ENCODE peak calls at places on chromosomes 12 and 14, in nine cellular contexts. One of them, this sample, is unnamed.

GRCh38 chr12:30041096-30041495 is 257.4 kb upstream of the TMTC1 start:
- DNase-seq in T-helper 9 cell: no peak
- DNase-seq in head of caudate nucleus: no peak
- DNase-seq in cortex of kidney: no peak
- DNase-seq in MM.1S: no peak
- DNase-seq in lung microvascular endothelial cell: no peak
- DNase-seq in T follicular helper cell: no peak
- DNase-seq in AG08395: no peak
- DNase-seq in anterior cingulate cortex: no peak
- DNase-seq in this sample: no peak

GRCh38 chr12:90945070-90945649 is 9.8 kb downstream of the CCER1 start:
- DNase-seq in T follicular helper cell: no peak
- DNase-seq in head of caudate nucleus: no peak
- DNase-seq in anterior cingulate cortex: no peak
- DNase-seq in lung microvascular endothelial cell: peak
- DNase-seq in cortex of kidney: no peak
- DNase-seq in MM.1S: peak
- DNase-seq in T-helper 9 cell: no peak
- DNase-seq in AG08395: peak
- DNase-seq in this sample: peak

GRCh38 chr14:48937796-48938195 is 648.4 kb downstream of the RPS29 start:
- DNase-seq in head of caudate nucleus: no peak
- DNase-seq in MM.1S: no peak
- DNase-seq in AG08395: peak
- DNase-seq in T follicular helper cell: no peak
- DNase-seq in cortex of kidney: no peak
- DNase-seq in anterior cingulate cortex: no peak
- DNase-seq in T-helper 9 cell: no peak
- DNase-seq in lung microvascular endothelial cell: no peak
- DNase-seq in this sample: no peak

GRCh38 chr14:99137913-99138571 is 134.0 kb downstream of the BCL11B start:
- DNase-seq in head of caudate nucleus: no peak
- DNase-seq in anterior cingulate cortex: no peak
- DNase-seq in cortex of kidney: no peak
- DNase-seq in AG08395: no peak
- DNase-seq in T-helper 9 cell: no peak
- DNase-seq in T follicular helper cell: no peak
- DNase-seq in lung microvascular endothelial cell: no peak
- DNase-seq in MM.1S: peak
- DNase-seq in this sample: peak

GRCh38 chr14:34365309-34365915 is 96.6 kb downstream of the SPTSSA start:
- DNase-seq in head of caudate nucleus: no peak
- DNase-seq in T follicular helper cell: no peak
- DNase-seq in lung microvascular endothelial cell: peak
- DNase-seq in cortex of kidney: no peak
- DNase-seq in MM.1S: no peak
- DNase-seq in T-helper 9 cell: no peak
- DNase-seq in AG08395: no peak
- DNase-seq in anterior cingulate cortex: no peak
- DNase-seq in this sample: peak

GRCh38 chr14:80356413-80356812 is 145.1 kb upstream of the DIO2 start:
- DNase-seq in cortex of kidney: no peak
- DNase-seq in anterior cingulate cortex: no peak
- DNase-seq in MM.1S: no peak
- DNase-seq in head of caudate nucleus: no peak
- DNase-seq in AG08395: no peak
- DNase-seq in T follicular helper cell: no peak
- DNase-seq in T-helper 9 cell: no peak
- DNase-seq in lung microvascular endothelial cell: peak
- DNase-seq in this sample: peak

GRCh38 chr14:22996823-22997301 is 13.1 kb downstream of the C14orf93 start:
- DNase-seq in lung microvascular endothelial cell: no peak
- DNase-seq in T-helper 9 cell: no peak
- DNase-seq in anterior cingulate cortex: no peak
- DNase-seq in MM.1S: no peak
- DNase-seq in head of caudate nucleus: no peak
- DNase-seq in AG08395: no peak
- DNase-seq in cortex of kidney: no peak
- DNase-seq in T follicular helper cell: no peak
- DNase-seq in this sample: no peak

GRCh38 chr14:65164068-65164824 is 61.9 kb upstream of the MAX start:
- DNase-seq in T-helper 9 cell: peak
- DNase-seq in MM.1S: peak
- DNase-seq in T follicular helper cell: peak
- DNase-seq in AG08395: peak
- DNase-seq in lung microvascular endothelial cell: peak
- DNase-seq in head of caudate nucleus: no peak
- DNase-seq in cortex of kidney: no peak
- DNase-seq in anterior cingulate cortex: no peak
- DNase-seq in this sample: peak

GRCh38 chr14:68510951-68511726 is 281.7 kb downstream of the ZFP36L1 start:
- DNase-seq in T follicular helper cell: no peak
- DNase-seq in anterior cingulate cortex: no peak
- DNase-seq in head of caudate nucleus: no peak
- DNase-seq in lung microvascular endothelial cell: peak
- DNase-seq in MM.1S: no peak
- DNase-seq in T-helper 9 cell: no peak
- DNase-seq in cortex of kidney: no peak
- DNase-seq in AG08395: no peak
- DNase-seq in this sample: no peak

GRCh38 chr12:105522166-105522825 is 191.8 kb downstream of the C12orf75 start:
- DNase-seq in anterior cingulate cortex: no peak
- DNase-seq in T follicular helper cell: no peak
- DNase-seq in lung microvascular endothelial cell: no peak
- DNase-seq in head of caudate nucleus: no peak
- DNase-seq in MM.1S: no peak
- DNase-seq in cortex of kidney: no peak
- DNase-seq in AG08395: peak
- DNase-seq in T-helper 9 cell: no peak
- DNase-seq in this sample: no peak

GRCh38 chr12:95653761-95654546 is 102.7 kb upstream of the USP44 start:
- DNase-seq in T follicular helper cell: no peak
- DNase-seq in T-helper 9 cell: no peak
- DNase-seq in head of caudate nucleus: no peak
- DNase-seq in lung microvascular endothelial cell: peak
- DNase-seq in AG08395: peak
- DNase-seq in MM.1S: no peak
- DNase-seq in anterior cingulate cortex: no peak
- DNase-seq in cortex of kidney: no peak
- DNase-seq in this sample: no peak

GRCh38 chr12:16300222-16300621 is 22.7 kb upstream of the SLC15A5 start:
- DNase-seq in T follicular helper cell: no peak
- DNase-seq in anterior cingulate cortex: no peak
- DNase-seq in cortex of kidney: no peak
- DNase-seq in T-helper 9 cell: no peak
- DNase-seq in AG08395: peak
- DNase-seq in MM.1S: no peak
- DNase-seq in head of caudate nucleus: no peak
- DNase-seq in lung microvascular endothelial cell: no peak
- DNase-seq in this sample: peak

GRCh38 chr14:76201162-76201561 is 49.4 kb downstream of the GPATCH2L start:
- DNase-seq in cortex of kidney: no peak
- DNase-seq in anterior cingulate cortex: no peak
- DNase-seq in head of caudate nucleus: no peak
- DNase-seq in T-helper 9 cell: no peak
- DNase-seq in AG08395: peak
- DNase-seq in MM.1S: no peak
- DNase-seq in T follicular helper cell: no peak
- DNase-seq in lung microvascular endothelial cell: no peak
- DNase-seq in this sample: no peak

GRCh38 chr12:14327717-14328116 is 37.8 kb upstream of the ATF7IP start:
- DNase-seq in anterior cingulate cortex: no peak
- DNase-seq in MM.1S: no peak
- DNase-seq in T follicular helper cell: no peak
- DNase-seq in AG08395: peak
- DNase-seq in lung microvascular endothelial cell: no peak
- DNase-seq in cortex of kidney: no peak
- DNase-seq in head of caudate nucleus: no peak
- DNase-seq in T-helper 9 cell: no peak
- DNase-seq in this sample: no peak

GRCh38 chr12:15540469-15540872 is 218.2 kb downstream of the PTPRO start:
- DNase-seq in lung microvascular endothelial cell: no peak
- DNase-seq in anterior cingulate cortex: no peak
- DNase-seq in MM.1S: no peak
- DNase-seq in AG08395: peak
- DNase-seq in cortex of kidney: no peak
- DNase-seq in head of caudate nucleus: no peak
- DNase-seq in T follicular helper cell: no peak
- DNase-seq in T-helper 9 cell: no peak
- DNase-seq in this sample: no peak

GRCh38 chr12:96241484-96242256 is 47.5 kb downstream of the ELK3 start:
- DNase-seq in cortex of kidney: no peak
- DNase-seq in lung microvascular endothelial cell: peak
- DNase-seq in anterior cingulate cortex: no peak
- DNase-seq in T follicular helper cell: peak
- DNase-seq in T-helper 9 cell: peak
- DNase-seq in head of caudate nucleus: no peak
- DNase-seq in AG08395: peak
- DNase-seq in MM.1S: no peak
- DNase-seq in this sample: peak

GRCh38 chr12:1391722-1392121 is 202.7 kb downstream of the FBXL14 start:
- DNase-seq in AG08395: no peak
- DNase-seq in anterior cingulate cortex: no peak
- DNase-seq in T follicular helper cell: no peak
- DNase-seq in T-helper 9 cell: no peak
- DNase-seq in MM.1S: no peak
- DNase-seq in cortex of kidney: no peak
- DNase-seq in head of caudate nucleus: no peak
- DNase-seq in lung microvascular endothelial cell: no peak
- DNase-seq in this sample: peak

GRCh38 chr12:21369141-21369980 is 3.3 kb upstream of the IAPP start:
- DNase-seq in head of caudate nucleus: no peak
- DNase-seq in T follicular helper cell: no peak
- DNase-seq in cortex of kidney: no peak
- DNase-seq in AG08395: no peak
- DNase-seq in lung microvascular endothelial cell: no peak
- DNase-seq in anterior cingulate cortex: no peak
- DNase-seq in MM.1S: peak
- DNase-seq in T-helper 9 cell: no peak
- DNase-seq in this sample: no peak

GRCh38 chr12:49355913-49356312 is 9.2 kb downstream of the DNAJC22 start:
- DNase-seq in cortex of kidney: no peak
- DNase-seq in MM.1S: no peak
- DNase-seq in T follicular helper cell: no peak
- DNase-seq in anterior cingulate cortex: no peak
- DNase-seq in head of caudate nucleus: no peak
- DNase-seq in lung microvascular endothelial cell: no peak
- DNase-seq in AG08395: no peak
- DNase-seq in T-helper 9 cell: no peak
- DNase-seq in this sample: no peak

GRCh38 chr14:99230271-99231141 is 41.5 kb downstream of the BCL11B start:
- DNase-seq in T-helper 9 cell: peak
- DNase-seq in AG08395: peak
- DNase-seq in head of caudate nucleus: no peak
- DNase-seq in T follicular helper cell: peak
- DNase-seq in lung microvascular endothelial cell: no peak
- DNase-seq in MM.1S: peak
- DNase-seq in cortex of kidney: no peak
- DNase-seq in anterior cingulate cortex: no peak
- DNase-seq in this sample: peak

GRCh38 chr14:54349713-54350112 is 47.1 kb upstream of the CDKN3 start:
- DNase-seq in T follicular helper cell: no peak
- DNase-seq in anterior cingulate cortex: no peak
- DNase-seq in T-helper 9 cell: no peak
- DNase-seq in cortex of kidney: no peak
- DNase-seq in MM.1S: no peak
- DNase-seq in lung microvascular endothelial cell: no peak
- DNase-seq in head of caudate nucleus: no peak
- DNase-seq in AG08395: no peak
- DNase-seq in this sample: no peak

GRCh38 chr12:9334026-9334692 is 126.0 kb upstream of the PZP start:
- DNase-seq in AG08395: peak
- DNase-seq in head of caudate nucleus: no peak
- DNase-seq in lung microvascular endothelial cell: no peak
- DNase-seq in T follicular helper cell: no peak
- DNase-seq in anterior cingulate cortex: no peak
- DNase-seq in MM.1S: no peak
- DNase-seq in T-helper 9 cell: no peak
- DNase-seq in cortex of kidney: no peak
- DNase-seq in this sample: no peak

GRCh38 chr12:123983822-123984485 is 10.9 kb downstream of the ZNF664 start:
- DNase-seq in lung microvascular endothelial cell: peak
- DNase-seq in cortex of kidney: no peak
- DNase-seq in head of caudate nucleus: peak
- DNase-seq in anterior cingulate cortex: no peak
- DNase-seq in MM.1S: peak
- DNase-seq in AG08395: peak
- DNase-seq in T-helper 9 cell: peak
- DNase-seq in T follicular helper cell: peak
- DNase-seq in this sample: peak

GRCh38 chr12:124976999-124977398 is 11.9 kb downstream of the DHX37 start:
- DNase-seq in head of caudate nucleus: no peak
- DNase-seq in anterior cingulate cortex: no peak
- DNase-seq in lung microvascular endothelial cell: no peak
- DNase-seq in cortex of kidney: no peak
- DNase-seq in T-helper 9 cell: no peak
- DNase-seq in T follicular helper cell: no peak
- DNase-seq in AG08395: no peak
- DNase-seq in MM.1S: no peak
- DNase-seq in this sample: no peak

GRCh38 chr14:24132976-24133375 is 2.5 kb downstream of the FITM1 start:
- DNase-seq in T-helper 9 cell: no peak
- DNase-seq in anterior cingulate cortex: no peak
- DNase-seq in head of caudate nucleus: no peak
- DNase-seq in T follicular helper cell: no peak
- DNase-seq in AG08395: no peak
- DNase-seq in lung microvascular endothelial cell: no peak
- DNase-seq in MM.1S: no peak
- DNase-seq in cortex of kidney: no peak
- DNase-seq in this sample: no peak

This sample was measured in GM23338.